ENCODE peak calls at places on chromosomes 11 and 22, in nine cellular contexts. One of them, this sample, is unnamed.
A peak's percentile ranks its signal among the peaks of the same experiment; 100 is the strongest.

GRCh38 chr22:18083406-18083805 is 5.6 kb downstream of the PEX26 start:
- DNase-seq in lung: no peak
- DNase-seq in pancreas: no peak
- DNase-seq in neural progenitor cell: no peak
- DNase-seq in fibroblast of lung: no peak
- DNase-seq in MM.1S: no peak
- DNase-seq in GM06990: no peak
- DNase-seq in tibial nerve: no peak
- DNase-seq in PC-3: no peak
- DNase-seq in this sample: no peak

GRCh38 chr22:24445481-24446290 is 18.3 kb downstream of the ADORA2A start:
- DNase-seq in pancreas: no peak
- DNase-seq in GM06990: no peak
- DNase-seq in neural progenitor cell: peak; percentile 67
- DNase-seq in fibroblast of lung: no peak
- DNase-seq in tibial nerve: no peak
- DNase-seq in lung: no peak
- DNase-seq in PC-3: no peak
- DNase-seq in MM.1S: no peak
- DNase-seq in this sample: no peak

GRCh38 chr11:877565-877964 is 33.0 kb downstream of the CHID1 start:
- DNase-seq in pancreas: no peak
- DNase-seq in GM06990: no peak
- DNase-seq in fibroblast of lung: no peak
- DNase-seq in tibial nerve: no peak
- DNase-seq in lung: no peak
- DNase-seq in PC-3: no peak
- DNase-seq in MM.1S: no peak
- DNase-seq in neural progenitor cell: peak; percentile 48
- DNase-seq in this sample: no peak

GRCh38 chr22:25453557-25453956 is 110.9 kb upstream of the GRK3 start:
- DNase-seq in fibroblast of lung: no peak
- DNase-seq in tibial nerve: no peak
- DNase-seq in lung: no peak
- DNase-seq in GM06990: no peak
- DNase-seq in MM.1S: no peak
- DNase-seq in pancreas: no peak
- DNase-seq in neural progenitor cell: no peak
- DNase-seq in PC-3: no peak
- DNase-seq in this sample: no peak

GRCh38 chr11:117941163-117941707 is 12.0 kb upstream of the TMPRSS13 start:
- DNase-seq in lung: peak; percentile 25
- DNase-seq in GM06990: no peak
- DNase-seq in PC-3: peak; percentile 49
- DNase-seq in MM.1S: no peak
- DNase-seq in neural progenitor cell: no peak
- DNase-seq in pancreas: no peak
- DNase-seq in fibroblast of lung: no peak
- DNase-seq in tibial nerve: no peak
- DNase-seq in this sample: no peak

GRCh38 chr11:44726278-44727113 is at the start of gene TSPAN18:
- DNase-seq in GM06990: peak; percentile 61
- DNase-seq in lung: no peak
- DNase-seq in fibroblast of lung: no peak
- DNase-seq in MM.1S: peak; percentile 64
- DNase-seq in tibial nerve: no peak
- DNase-seq in pancreas: peak; percentile 23
- DNase-seq in neural progenitor cell: peak; percentile 90
- DNase-seq in PC-3: no peak
- DNase-seq in this sample: no peak

GRCh38 chr22:44023404-44024287 is 456 bp upstream of the PARVB start:
- DNase-seq in lung: no peak
- DNase-seq in GM06990: peak; percentile 83
- DNase-seq in PC-3: peak; percentile 37
- DNase-seq in MM.1S: peak; percentile 54
- DNase-seq in tibial nerve: no peak
- DNase-seq in neural progenitor cell: peak; percentile 73
- DNase-seq in pancreas: peak; percentile 41
- DNase-seq in fibroblast of lung: peak; percentile 40
- DNase-seq in this sample: no peak

GRCh38 chr11:16194566-16194965 is 161.8 kb downstream of the SOX6 start:
- DNase-seq in tibial nerve: peak; percentile 24
- DNase-seq in neural progenitor cell: peak; percentile 81
- DNase-seq in MM.1S: no peak
- DNase-seq in pancreas: no peak
- DNase-seq in PC-3: no peak
- DNase-seq in lung: no peak
- DNase-seq in GM06990: no peak
- DNase-seq in fibroblast of lung: peak; percentile 55
- DNase-seq in this sample: no peak

GRCh38 chr11:124717421-124717785 is 22.3 kb upstream of the NRGN start:
- DNase-seq in GM06990: no peak
- DNase-seq in tibial nerve: no peak
- DNase-seq in PC-3: peak; percentile 11
- DNase-seq in MM.1S: no peak
- DNase-seq in fibroblast of lung: peak; percentile 36
- DNase-seq in pancreas: no peak
- DNase-seq in neural progenitor cell: no peak
- DNase-seq in lung: no peak
- DNase-seq in this sample: no peak

GRCh38 chr11:4713241-4713640 is 8.7 kb downstream of the MMP26 start:
- DNase-seq in GM06990: no peak
- DNase-seq in MM.1S: no peak
- DNase-seq in pancreas: no peak
- DNase-seq in PC-3: peak; percentile 19
- DNase-seq in fibroblast of lung: no peak
- DNase-seq in tibial nerve: no peak
- DNase-seq in lung: no peak
- DNase-seq in neural progenitor cell: no peak
- DNase-seq in this sample: no peak

GRCh38 chr11:118605116-118605867 is 2.1 kb upstream of the PHLDB1 start:
- DNase-seq in PC-3: no peak
- DNase-seq in MM.1S: no peak
- DNase-seq in pancreas: no peak
- DNase-seq in fibroblast of lung: peak; percentile 75
- DNase-seq in tibial nerve: peak; percentile 88
- DNase-seq in neural progenitor cell: peak; percentile 47
- DNase-seq in GM06990: no peak
- DNase-seq in lung: peak; percentile 64
- DNase-seq in this sample: no peak

GRCh38 chr11:75673977-75674582 is 5.2 kb upstream of the MAP6 start:
- DNase-seq in MM.1S: peak; percentile 16
- DNase-seq in tibial nerve: no peak
- DNase-seq in lung: no peak
- DNase-seq in fibroblast of lung: peak; percentile 61
- DNase-seq in neural progenitor cell: no peak
- DNase-seq in GM06990: no peak
- DNase-seq in pancreas: no peak
- DNase-seq in PC-3: peak; percentile 40
- DNase-seq in this sample: no peak

DNA sequence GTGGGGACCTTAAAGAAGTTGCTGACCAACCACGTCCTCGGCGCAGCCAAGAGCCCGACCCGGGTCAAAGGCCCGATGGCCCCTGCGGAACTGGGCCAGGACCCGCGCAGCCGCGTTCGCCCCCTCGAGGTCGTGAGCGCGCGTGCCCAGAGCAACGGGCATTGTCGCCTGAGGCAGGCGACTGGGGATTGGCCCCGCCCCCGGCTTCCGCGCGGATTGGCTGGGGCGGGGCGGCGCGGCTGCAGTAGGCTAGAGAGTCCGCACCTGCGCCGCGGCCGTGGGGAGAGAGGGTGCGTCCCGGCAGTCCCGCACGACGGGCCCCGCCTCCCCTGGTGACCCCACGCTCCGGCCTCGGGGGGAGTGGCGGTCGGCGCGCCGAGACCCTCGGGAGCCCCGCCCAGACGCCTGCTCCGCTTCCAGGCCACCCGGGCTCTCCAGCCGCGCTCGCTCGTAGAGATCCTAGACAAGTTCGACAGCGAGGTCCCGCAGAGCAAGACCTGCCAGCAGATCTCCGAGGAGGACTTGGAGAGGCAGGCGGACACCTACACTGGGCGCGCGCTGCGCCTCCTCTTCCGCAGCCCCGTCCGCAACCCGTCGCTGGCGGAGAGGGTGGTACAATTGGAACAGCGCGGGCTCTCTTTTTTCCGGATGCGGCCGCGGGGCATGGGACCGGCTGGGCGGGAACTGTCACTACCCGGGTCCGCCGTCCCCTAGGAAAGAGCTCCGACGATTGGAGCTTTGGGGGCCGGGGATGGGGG is 8.3 kb upstream of the PPIL2 start:
- DNase-seq in MM.1S: peak; percentile 83
- DNase-seq in lung: peak; percentile 66
- DNase-seq in pancreas: peak; percentile 89
- DNase-seq in neural progenitor cell: peak; percentile 93
- DNase-seq in fibroblast of lung: peak; percentile 36
- DNase-seq in PC-3: peak; percentile 71
- DNase-seq in GM06990: peak; percentile 84
- DNase-seq in tibial nerve: no peak
- DNase-seq in this sample: no peak
- TF ChIP-seq CTCF in MM.1S: peak; percentile 32
- TF ChIP-seq CTCF in lung: no peak
- TF ChIP-seq CTCF in pancreas: no peak
- TF ChIP-seq CTCF in neural progenitor cell: peak; percentile 40
- TF ChIP-seq CTCF in fibroblast of lung: no peak
- TF ChIP-seq CTCF in PC-3: peak; percentile 13
- TF ChIP-seq CTCF in GM06990: peak; percentile 32
- TF ChIP-seq CTCF in tibial nerve: peak; percentile 9
- TF ChIP-seq CTCF in this sample: peak; percentile 20

DNA sequence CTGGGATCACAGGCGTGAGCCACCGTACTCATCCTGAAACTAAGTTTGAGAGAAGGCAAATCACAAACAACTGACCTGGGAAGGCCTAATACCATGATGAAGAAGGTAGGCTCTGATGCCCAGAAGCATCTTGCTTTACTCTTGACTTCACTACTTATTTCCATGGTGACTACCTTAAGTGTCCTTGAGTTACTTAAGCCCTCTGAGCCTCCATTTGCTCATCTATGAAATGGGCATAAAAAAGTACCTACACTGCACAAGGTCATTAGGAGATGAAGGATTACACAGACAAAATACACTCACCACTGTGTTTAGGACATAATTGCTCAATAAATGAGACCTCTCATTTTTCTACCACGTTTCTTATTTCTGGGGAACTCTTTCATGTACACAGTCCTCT is 27.9 kb downstream of the EIF4ENIF1 start:
- DNase-seq in GM06990: no peak
- DNase-seq in lung: no peak
- DNase-seq in fibroblast of lung: no peak
- DNase-seq in MM.1S: no peak
- DNase-seq in pancreas: no peak
- DNase-seq in PC-3: no peak
- DNase-seq in tibial nerve: no peak
- DNase-seq in neural progenitor cell: no peak
- DNase-seq in this sample: no peak
- H3K36me3 ChIP-seq in GM06990: peaks cover 12% of the 10 kb centered on the region
- H3K36me3 ChIP-seq in lung: peaks cover 32% of the 10 kb centered on the region
- H3K36me3 ChIP-seq in fibroblast of lung: peaks cover 4% of the 10 kb centered on the region
- H3K36me3 ChIP-seq in MM.1S: peaks cover 21% of the 10 kb centered on the region
- H3K36me3 ChIP-seq in pancreas: peaks cover 2% of the 10 kb centered on the region
- H3K36me3 ChIP-seq in PC-3: peaks cover 14% of the 10 kb centered on the region
- H3K36me3 ChIP-seq in tibial nerve: peaks cover 82% of the 10 kb centered on the region
- H3K36me3 ChIP-seq in neural progenitor cell: peaks cover 16% of the 10 kb centered on the region
- H3K36me3 ChIP-seq in this sample: peaks cover 56% of the 10 kb centered on the region

DNA sequence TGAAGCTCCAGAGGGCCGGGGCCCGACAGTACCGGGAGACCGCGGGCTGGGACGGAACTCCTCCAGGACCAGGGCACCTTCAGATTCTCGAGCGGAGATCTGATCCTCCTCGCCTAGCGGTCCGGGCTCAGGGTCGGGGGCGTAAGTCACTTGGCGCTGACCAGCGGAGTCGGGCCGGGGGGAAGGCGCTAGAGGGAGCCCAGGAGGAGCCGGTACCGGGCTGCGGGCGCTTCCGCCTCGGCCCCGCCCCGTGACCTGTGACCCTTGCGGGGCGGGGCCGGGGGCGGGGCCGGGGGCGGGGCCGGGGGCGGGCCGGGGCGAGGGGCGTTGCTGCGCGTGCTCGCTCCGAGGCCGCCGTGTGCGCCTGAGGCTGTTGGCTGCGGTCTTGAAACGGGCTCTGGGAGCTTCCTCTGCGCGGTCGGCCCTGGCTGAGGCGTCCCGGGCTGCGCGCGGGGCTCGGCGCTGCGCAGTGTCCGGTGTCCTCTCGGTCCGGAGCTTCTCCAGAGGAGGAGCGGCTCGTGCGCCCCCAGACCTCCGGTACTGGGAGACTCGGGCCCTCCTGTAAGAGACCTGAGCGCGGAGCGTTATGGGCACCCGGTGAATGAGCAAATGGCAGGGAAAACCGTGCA is at the start of gene ARSA:
- DNase-seq in MM.1S: peak; percentile 86
- DNase-seq in pancreas: peak; percentile 87
- DNase-seq in fibroblast of lung: peak; percentile 82
- DNase-seq in PC-3: peak; percentile 79
- DNase-seq in GM06990: peak; percentile 82
- DNase-seq in neural progenitor cell: peak; percentile 95
- DNase-seq in tibial nerve: peak; percentile 61
- DNase-seq in lung: peak; percentile 76
- DNase-seq in this sample: no peak
- TF ChIP-seq CTCF in MM.1S: peak; percentile 15
- TF ChIP-seq CTCF in pancreas: no peak
- TF ChIP-seq CTCF in fibroblast of lung: peak; percentile 41
- TF ChIP-seq CTCF in PC-3: peak; percentile 36
- TF ChIP-seq CTCF in GM06990: peak; percentile 61
- TF ChIP-seq CTCF in neural progenitor cell: peak; percentile 46
- TF ChIP-seq CTCF in tibial nerve: peak; percentile 51
- TF ChIP-seq CTCF in lung: peak; percentile 32
- TF ChIP-seq CTCF in this sample: peak; percentile 18

DNA sequence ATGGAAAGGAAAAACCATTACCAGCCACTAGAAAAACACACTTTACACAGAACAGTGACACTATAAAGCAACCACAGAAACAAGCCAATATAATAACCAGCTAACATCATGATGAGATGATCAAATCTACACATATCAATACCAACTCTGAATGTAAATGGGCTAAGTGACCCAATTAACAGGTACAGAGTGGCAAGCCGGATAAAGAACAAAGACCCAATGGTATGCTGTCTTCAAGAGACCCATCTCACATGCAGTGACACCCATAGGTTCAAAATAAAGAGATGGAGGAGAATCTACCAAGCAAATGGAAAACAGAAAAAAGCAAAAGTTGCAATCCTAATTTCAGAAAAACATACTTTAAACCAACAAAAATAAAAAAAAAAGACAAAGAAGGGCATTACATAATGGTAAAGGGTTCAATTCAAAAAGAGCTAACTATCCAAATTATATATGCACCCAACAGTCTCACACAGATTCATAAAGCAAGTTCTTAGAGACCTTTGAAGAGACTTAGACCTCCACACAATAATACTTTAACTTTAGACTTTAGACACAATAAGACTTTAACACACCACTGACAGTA is 160.3 kb upstream of the TMEM45B start:
- DNase-seq in fibroblast of lung: no peak
- DNase-seq in pancreas: no peak
- DNase-seq in tibial nerve: no peak
- DNase-seq in MM.1S: no peak
- DNase-seq in GM06990: no peak
- DNase-seq in lung: no peak
- DNase-seq in PC-3: no peak
- DNase-seq in neural progenitor cell: no peak
- DNase-seq in this sample: no peak
- H3K36me3 ChIP-seq in fibroblast of lung: no peaks in the 10 kb centered on the region
- H3K36me3 ChIP-seq in pancreas: no peaks in the 10 kb centered on the region
- H3K36me3 ChIP-seq in tibial nerve: no peaks in the 10 kb centered on the region
- H3K36me3 ChIP-seq in MM.1S: no peaks in the 10 kb centered on the region
- H3K36me3 ChIP-seq in GM06990: no peaks in the 10 kb centered on the region
- H3K36me3 ChIP-seq in lung: no peaks in the 10 kb centered on the region
- H3K36me3 ChIP-seq in PC-3: no peaks in the 10 kb centered on the region
- H3K36me3 ChIP-seq in neural progenitor cell: no peaks in the 10 kb centered on the region
- H3K36me3 ChIP-seq in this sample: no peaks in the 10 kb centered on the region

This sample was measured in thoracic aorta.